ENCODE peak calls at places on chromosomes 5 and 9, in seven cellular contexts. C is progenitor cell of endocrine pancreas; K is mesothelial cell of epicardium; I is CD4-positive, alpha-beta T cell; A is ascending aorta; F is A549; M is endothelial cell. S is an unnamed sample.

GRCh38 chr5:87069974-87070608 is 197.6 kb upstream of the RASA1 start:
- DNase-seq in C (no peak), K (no peak), I (no peak), A (peak), F (no peak), M (peak), S (no peak)

GRCh38 chr5:178785999-178786398 is 55.5 kb upstream of the ZNF354A start:
- DNase-seq in C (no peak), K (no peak), I (no peak), A (no peak), F (peak), M (no peak), S (no peak)

GRCh38 chr5:89280103-89281037 is 397.4 kb upstream of the MEF2C start:
- DNase-seq in C (no peak), K (no peak), I (no peak), A (no peak), F (no peak), M (no peak), S (no peak)

GRCh38 chr9:123394291-123395235 is 38.6 kb downstream of the CRB2 start:
- DNase-seq in C (no peak), K (no peak), I (no peak), A (no peak), F (no peak), M (no peak), S (no peak)

GRCh38 chr9:12056874-12057273 is 636.3 kb upstream of the TYRP1 start:
- DNase-seq in C (no peak), K (no peak), I (no peak), A (no peak), F (no peak), M (no peak), S (no peak)

GRCh38 chr9:125977223-125977622 is 230.1 kb downstream of the PBX3 start:
- DNase-seq in C (no peak), K (no peak), I (no peak), A (no peak), F (no peak), M (no peak), S (no peak)

GRCh38 chr9:110180713-110181434 is 27.1 kb downstream of the C9orf152 start:
- DNase-seq in C (no peak), K (no peak), I (no peak), A (peak), F (no peak), M (no peak), S (peak)

GRCh38 chr9:123354806-123355508 is 1.0 kb upstream of the CRB2 start:
- DNase-seq in C (no peak), K (no peak), I (no peak), A (no peak), F (no peak), M (peak), S (no peak)

GRCh38 chr9:133703571-133704399 is 34.4 kb downstream of the SARDH start:
- DNase-seq in C (no peak), K (peak), I (peak), A (no peak), F (no peak), M (no peak), S (no peak)

GRCh38 chr5:102678267-102679058 is 76.6 kb upstream of the PAM start:
- DNase-seq in C (no peak), K (no peak), I (no peak), A (no peak), F (no peak), M (no peak), S (no peak)

GRCh38 chr5:55407059-55407684 is 99.4 kb downstream of the MTREX start:
- DNase-seq in C (no peak), K (no peak), I (no peak), A (no peak), F (peak), M (peak), S (no peak)

GRCh38 chr5:96129276-96129675 is 167.6 kb upstream of the ELL2 start:
- DNase-seq in C (no peak), K (no peak), I (no peak), A (no peak), F (no peak), M (no peak), S (no peak)

GRCh38 chr9:115013998-115014397 is 83.6 kb upstream of the TNFSF8 start:
- DNase-seq in C (peak), K (no peak), I (peak), A (no peak), F (peak), M (peak), S (peak)

GRCh38 chr9:115016369-115016768 is 86.0 kb upstream of the TNFSF8 start:
- DNase-seq in C (no peak), K (no peak), I (no peak), A (no peak), F (no peak), M (no peak), S (no peak)

GRCh38 chr9:115012476-115012875 is 82.1 kb upstream of the TNFSF8 start:
- DNase-seq in C (no peak), K (no peak), I (no peak), A (no peak), F (no peak), M (no peak), S (no peak)

GRCh38 chr9:115014438-115014837 is 84.0 kb upstream of the TNFSF8 start:
- DNase-seq in C (no peak), K (no peak), I (no peak), A (no peak), F (no peak), M (no peak), S (no peak)

DNA sequence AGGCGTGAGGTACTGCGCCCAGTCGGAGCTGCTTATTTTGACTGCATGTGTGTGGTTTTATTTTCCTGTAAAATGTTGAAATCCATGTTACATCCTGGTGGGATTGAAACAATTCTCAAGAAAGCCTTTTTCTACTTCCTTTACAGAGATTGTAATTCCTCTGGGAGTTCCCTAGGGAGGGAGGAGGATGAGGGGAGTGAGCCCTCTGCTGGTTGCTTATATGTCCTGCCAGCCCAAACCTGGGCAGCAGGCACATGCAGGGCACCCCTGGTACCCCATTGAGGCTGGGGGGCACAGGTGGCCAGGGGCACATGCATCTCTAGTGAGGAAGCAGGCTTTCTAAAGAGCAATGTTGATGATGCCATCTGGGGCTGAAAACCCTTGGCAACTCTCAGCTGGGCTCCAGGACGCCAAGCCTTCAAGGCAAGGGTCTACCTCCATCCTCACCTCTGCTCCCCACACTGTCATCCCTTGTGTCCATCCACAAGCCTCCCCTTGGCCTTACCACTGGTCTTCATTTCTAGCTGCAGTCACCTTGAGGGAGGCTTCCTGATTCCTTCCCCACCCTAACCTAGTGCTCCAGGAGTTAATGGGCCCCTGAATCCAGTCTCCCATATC is 84.7 kb upstream of the TNFSF8 start:
- DNase-seq in C (peak), K (no peak), I (no peak), A (no peak), F (peak), M (peak), S (no peak)
- TF ChIP-seq CTCF in C (peak), K (peak), I (peak), A (peak), F (peak), M (peak), S (peak)

GRCh38 chr5:133219296-133219695 is 167.5 kb downstream of the HSPA4 start:
- DNase-seq in C (no peak), K (no peak), I (no peak), A (no peak), F (no peak), M (no peak), S (no peak)
- TF ChIP-seq CTCF in C (no peak), K (no peak), I (no peak), A (no peak), F (no peak), M (no peak), S (no peak)

GRCh38 chr5:170420809-170421412 is 31.7 kb upstream of the KCNMB1 start:
- DNase-seq in C (peak), K (no peak), I (peak), A (peak), F (peak), M (peak), S (no peak)
- TF ChIP-seq CTCF in C (peak), K (peak), I (peak), A (peak), F (peak), M (peak), S (peak)

GRCh38 chr5:8474569-8474930 is 605.6 kb downstream of the MTRR start:
- DNase-seq in C (no peak), K (no peak), I (no peak), A (no peak), F (no peak), M (no peak), S (no peak)

GRCh38 chr5:8478308-8478707 is 609.4 kb downstream of the MTRR start:
- DNase-seq in C (no peak), K (no peak), I (no peak), A (no peak), F (no peak), M (no peak), S (no peak)

GRCh38 chr5:8470489-8470888 is 601.5 kb downstream of the MTRR start:
- DNase-seq in C (no peak), K (no peak), I (no peak), A (no peak), F (no peak), M (no peak), S (no peak)

GRCh38 chr5:8473016-8473415 is 604.1 kb downstream of the MTRR start:
- DNase-seq in C (no peak), K (no peak), I (no peak), A (no peak), F (no peak), M (no peak), S (no peak)

GRCh38 chr5:8473827-8474568 is 605.0 kb downstream of the MTRR start:
- DNase-seq in C (no peak), K (no peak), I (no peak), A (no peak), F (no peak), M (no peak), S (no peak)
- TF ChIP-seq CTCF in C (peak), K (no peak), I (no peak), A (no peak), F (no peak), M (peak), S (no peak)

GRCh38 chr5:124907098-124907644 is 160.7 kb upstream of the ZNF608 start:
- DNase-seq in C (no peak), K (no peak), I (no peak), A (peak), F (no peak), M (no peak), S (no peak)

GRCh38 chr5:124912653-124913328 is 166.4 kb upstream of the ZNF608 start:
- DNase-seq in C (no peak), K (no peak), I (no peak), A (no peak), F (no peak), M (no peak), S (no peak)

GRCh38 chr5:124908603-124909451 is 162.4 kb upstream of the ZNF608 start:
- DNase-seq in C (no peak), K (no peak), I (no peak), A (no peak), F (no peak), M (no peak), S (no peak)

GRCh38 chr5:124910354-124911016 is 164.0 kb upstream of the ZNF608 start:
- DNase-seq in C (no peak), K (no peak), I (no peak), A (no peak), F (no peak), M (no peak), S (no peak)

GRCh38 chr5:124909734-124910133 is 163.3 kb upstream of the ZNF608 start:
- DNase-seq in C (no peak), K (no peak), I (no peak), A (no peak), F (no peak), M (no peak), S (no peak)
- TF ChIP-seq CTCF in C (no peak), K (no peak), I (no peak), A (no peak), F (no peak), M (no peak), S (no peak)

GRCh38 chr5:68271124-68271523 is 55.6 kb downstream of the PIK3R1 start:
- DNase-seq in C (no peak), K (no peak), I (no peak), A (no peak), F (no peak), M (no peak), S (no peak)

GRCh38 chr5:68270576-68270975 is 55.0 kb downstream of the PIK3R1 start:
- DNase-seq in C (no peak), K (no peak), I (no peak), A (no peak), F (no peak), M (no peak), S (no peak)

GRCh38 chr5:68273717-68274409 is 58.3 kb downstream of the PIK3R1 start:
- DNase-seq in C (no peak), K (no peak), I (no peak), A (no peak), F (no peak), M (no peak), S (no peak)

GRCh38 chr5:68269820-68270219 is 54.3 kb downstream of the PIK3R1 start:
- DNase-seq in C (no peak), K (no peak), I (no peak), A (no peak), F (no peak), M (no peak), S (no peak)

GRCh38 chr5:68272289-68272688 is 56.7 kb downstream of the PIK3R1 start:
- DNase-seq in C (no peak), K (no peak), I (no peak), A (no peak), F (no peak), M (no peak), S (no peak)
- TF ChIP-seq CTCF in C (peak), K (peak), I (peak), A (peak), F (peak), M (peak), S (no peak)

DNA sequence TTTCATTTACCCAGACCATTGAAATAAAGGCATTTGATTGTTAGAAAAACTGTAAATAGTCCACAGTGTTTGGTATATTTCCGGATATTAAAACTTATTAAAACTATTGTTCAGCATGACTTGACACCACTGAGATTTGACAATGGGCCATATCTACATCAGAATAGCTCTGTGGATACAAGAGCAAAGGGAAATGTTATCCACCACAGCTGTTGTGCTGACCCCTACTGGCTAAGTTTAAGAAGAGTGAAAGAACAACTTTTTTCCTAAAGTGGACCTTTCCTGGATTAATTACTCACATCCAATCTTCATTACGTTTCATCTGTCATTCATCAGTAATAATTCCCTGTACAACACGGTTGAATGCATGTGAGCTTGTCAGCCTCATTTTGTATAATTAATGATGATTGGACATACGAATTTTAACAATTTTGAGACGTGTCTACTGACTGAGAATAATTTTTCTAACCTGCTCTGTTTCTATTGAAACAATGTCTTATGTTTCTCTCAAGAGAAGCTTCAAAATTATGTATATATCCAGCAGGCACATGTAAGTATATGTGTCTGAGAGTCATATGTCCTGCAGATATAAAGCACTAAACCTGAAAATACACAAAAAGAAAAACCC is 1952.5 kb downstream of the MAT2B start:
- DNase-seq in C (no peak), K (no peak), I (no peak), A (no peak), F (no peak), M (peak), S (no peak)
- TF ChIP-seq CTCF in C (peak), K (peak), I (no peak), A (peak), F (peak), M (peak), S (no peak)

GRCh38 chr9:77841739-77842386 is 189.7 kb downstream of the GNAQ start:
- DNase-seq in C (no peak), K (no peak), I (no peak), A (no peak), F (no peak), M (no peak), S (no peak)
- TF ChIP-seq CTCF in C (no peak), K (no peak), I (peak), A (peak), F (peak), M (no peak), S (peak)

GRCh38 chr5:1335540-1336095 is 9.3 kb downstream of the CLPTM1L start:
- DNase-seq in C (no peak), K (no peak), I (no peak), A (no peak), F (no peak), M (no peak), S (no peak)
- TF ChIP-seq CTCF in C (no peak), K (no peak), I (no peak), A (no peak), F (no peak), M (no peak), S (no peak)

DNA sequence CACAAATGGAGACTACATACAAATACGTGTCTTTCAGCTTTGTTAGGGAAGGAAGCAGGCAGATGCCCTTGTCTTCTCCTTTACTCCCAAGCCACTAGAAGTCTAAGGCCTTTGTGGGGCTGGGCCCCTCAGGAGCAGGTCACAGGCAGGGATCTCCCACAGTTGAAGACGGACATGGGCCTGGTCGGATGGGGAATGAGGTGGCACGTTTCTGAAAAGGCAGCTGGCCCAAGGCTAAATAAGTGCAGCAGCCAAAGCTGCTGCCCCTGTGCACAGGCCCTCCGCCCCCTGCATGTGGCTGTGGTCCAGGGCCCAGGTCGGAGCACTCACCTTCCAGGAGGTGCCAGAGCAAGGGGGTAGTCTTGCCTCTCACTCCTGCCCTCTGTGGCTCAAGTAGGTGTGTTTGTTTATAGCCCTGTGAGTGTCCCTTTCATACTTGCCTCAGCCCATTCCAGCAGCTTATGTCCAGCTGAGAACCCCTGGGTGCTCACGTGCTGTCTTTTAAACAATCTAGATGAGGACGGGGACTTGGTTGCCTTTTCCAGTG is 1.8 kb downstream of the SQSTM1 start:
- DNase-seq in C (no peak), K (no peak), I (no peak), A (no peak), F (no peak), M (no peak), S (no peak)
- TF ChIP-seq CTCF in C (no peak), K (no peak), I (no peak), A (no peak), F (no peak), M (no peak), S (no peak)